ENCODE peak calls at places on chromosomes 13 and 19, in eight cellular contexts. V is spleen, E is upper lobe of left lung, W is lung, N is endodermal cell, Y is uterus, G is HCT116, B is dorsolateral prefrontal cortex. R is an unnamed sample.
A peak's percentile ranks its signal among the peaks of the same experiment; 100 is the strongest.

GRCh38 chr13:21050288-21051197 is 10.8 kb downstream of the LATS2 start:
- DNase-seq in B (no peak), E (no peak), G (no peak), Y (no peak), W (no peak), N (no peak), V (no peak), R (no peak)

GRCh38 chr19:38911388-38912004 is 490 bp downstream of the CCER2 start:
- DNase-seq in Y (no peak), E (no peak), G (no peak), N (no peak), B (no peak), W (no peak), V (no peak), R (no peak)

GRCh38 chr19:56491399-56491798 is 14.3 kb upstream of the ZNF667 start:
- DNase-seq in Y (no peak), W (no peak), B (no peak), G (no peak), N (no peak), E (no peak), V (no peak), R (no peak)

GRCh38 chr13:108478179-108478578 is 151.2 kb upstream of the MYO16 start:
- DNase-seq in W (no peak), E (no peak), G (no peak), N (no peak), Y (no peak), B (no peak), V (no peak), R (no peak)

GRCh38 chr13:49113526-49114286 is 106.4 kb upstream of the MLNR start:
- DNase-seq in G (no peak), Y (no peak), W (no peak), V (no peak), B (no peak), E (no peak), N (no peak), R (no peak)

GRCh38 chr13:20495087-20496023 is 30.3 kb downstream of the CRYL1 start:
- DNase-seq in G (peak; percentile 50), N (peak; percentile 83), E (peak; percentile 71), V (no peak), Y (peak; percentile 68), W (peak; percentile 66), B (peak; percentile 81), R (no peak)

GRCh38 chr13:80668452-80668851 is 327.5 kb upstream of the SPRY2 start:
- DNase-seq in E (no peak), N (no peak), G (no peak), V (no peak), Y (no peak), B (no peak), W (no peak), R (no peak)

GRCh38 chr19:31037311-31037710 is 311.9 kb downstream of the TSHZ3 start:
- DNase-seq in B (no peak), N (no peak), W (no peak), V (no peak), G (no peak), E (no peak), Y (no peak), R (no peak)

GRCh38 chr19:45275370-45275971 is 24.4 kb downstream of the MARK4 start:
- DNase-seq in W (no peak), G (no peak), N (no peak), E (no peak), B (peak; percentile 19), V (no peak), Y (no peak), R (no peak)

DNA sequence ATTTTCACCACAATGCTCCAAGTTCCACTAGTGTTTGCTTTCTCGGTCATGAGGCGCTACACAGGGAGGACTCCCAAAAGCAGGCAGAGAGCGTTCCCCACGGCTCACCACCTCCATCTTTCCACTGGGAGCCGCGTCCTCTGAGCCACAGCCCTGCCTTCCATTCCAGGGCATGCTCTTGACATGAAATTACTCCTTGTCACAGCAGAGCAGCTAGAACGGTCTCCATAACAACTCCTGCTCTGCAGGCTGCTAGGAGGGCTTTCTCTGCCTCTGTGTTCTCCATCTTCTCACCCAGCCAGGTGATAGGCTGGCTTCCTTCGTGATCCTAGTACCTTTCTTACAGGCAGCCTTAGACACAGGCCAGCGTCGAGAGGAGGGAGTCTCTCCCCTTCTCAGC is 171.8 kb upstream of the UBL3 start:
- DNase-seq in B (no peak), V (no peak), Y (no peak), G (no peak), N (no peak), W (no peak), E (no peak), R (no peak)
- H3K27ac ChIP-seq in B (no peak overlapping the region), V (no peak overlapping the region), Y (peak overlapping the region; percentile 54), G (no peak overlapping the region), N (no peak overlapping the region), W (no peak overlapping the region), E (no peak overlapping the region), R (no peak overlapping the region)

DNA sequence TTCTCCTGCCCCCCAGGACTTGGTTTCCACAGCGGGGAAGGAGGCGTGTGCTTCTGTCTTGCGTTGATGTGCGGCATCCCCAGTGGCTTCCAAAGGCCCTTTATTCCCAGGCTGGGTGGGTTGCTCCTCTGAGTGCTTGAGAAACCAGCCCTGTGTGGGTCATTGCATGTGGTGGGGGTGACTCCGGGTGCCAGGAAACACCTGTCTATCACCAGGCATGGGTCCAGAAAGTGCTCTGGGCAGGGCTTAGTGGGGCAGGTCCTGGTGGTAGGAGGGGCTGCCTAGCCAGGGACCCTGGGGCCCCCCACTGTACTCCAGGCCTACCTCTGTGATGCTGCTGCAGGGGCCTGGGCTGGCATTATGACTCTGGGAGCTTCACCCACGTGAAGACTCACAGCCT is 9.6 kb downstream of the DDA1 start:
- DNase-seq in N (no peak), B (no peak), E (no peak), V (no peak), Y (no peak), G (no peak), W (no peak), R (no peak)
- TF ChIP-seq CTCF in N (no peak), B (no peak), E (no peak), V (no peak), Y (no peak), G (no peak), W (no peak), R (no peak)

DNA sequence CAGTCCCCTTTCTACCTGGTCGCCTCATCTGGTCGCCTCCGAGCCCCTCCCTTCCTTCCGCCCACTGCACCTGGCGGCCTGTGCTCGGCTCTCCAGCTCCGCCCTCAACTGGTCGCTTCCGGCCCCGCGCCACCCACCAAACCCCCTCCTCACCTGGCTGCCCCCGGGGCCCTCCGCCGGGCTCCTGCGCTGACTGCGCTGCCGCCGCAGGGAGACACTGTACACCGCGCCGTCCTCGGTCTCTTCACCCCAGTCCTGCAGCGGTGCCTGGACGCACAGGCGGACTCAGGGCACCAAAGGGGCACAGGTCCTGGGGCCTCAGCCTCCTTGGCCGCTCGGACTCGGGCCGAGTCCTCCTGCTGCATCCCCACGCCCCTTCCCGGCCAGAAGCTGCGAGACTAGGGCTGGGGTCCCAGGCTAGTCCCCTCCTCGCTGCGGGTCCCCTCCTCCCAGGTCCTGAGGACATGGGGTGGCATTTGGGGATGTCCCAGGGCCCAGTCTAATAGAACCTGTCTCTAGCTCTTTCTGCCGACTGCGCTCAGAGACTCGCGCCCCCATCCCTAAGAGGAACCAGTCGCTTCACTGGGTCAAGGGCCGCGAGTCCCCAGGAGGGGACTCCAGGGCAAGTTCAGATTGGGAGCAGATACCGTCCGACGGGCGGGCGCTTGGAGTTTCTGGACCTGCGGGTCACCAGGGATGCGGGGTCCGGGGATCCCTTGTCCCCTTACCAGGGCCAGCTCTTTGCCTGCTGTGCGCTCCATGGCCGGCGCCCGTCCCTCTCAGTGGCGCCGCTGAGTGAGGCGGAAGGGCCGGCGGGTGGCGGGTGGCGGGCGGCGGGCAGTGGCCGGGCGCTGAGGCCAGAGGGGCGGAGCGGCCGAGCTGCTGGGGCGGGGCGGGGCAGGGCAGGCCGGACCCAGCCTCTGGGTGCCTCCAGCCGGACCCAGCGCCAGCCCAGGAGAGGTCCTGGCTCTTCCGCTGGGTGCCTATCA is at the start of gene RGL3:
- DNase-seq in Y (no peak), E (peak; percentile 73), W (peak; percentile 44), B (no peak), V (peak; percentile 82), G (no peak), N (peak; percentile 95), R (no peak)
- H3K27me3 ChIP-seq in Y (peaks cover 14% of the 10 kb centered on the region), E (peaks cover 2% of the 10 kb centered on the region), W (no peaks in the 10 kb centered on the region), B (peaks cover 25% of the 10 kb centered on the region), V (peaks cover 62% of the 10 kb centered on the region), G (no peaks in the 10 kb centered on the region), N (peaks cover 52% of the 10 kb centered on the region), R (no peaks in the 10 kb centered on the region)

GRCh38 chr19:9819590-9819898 is 665 bp upstream of the FBXL12 start:
- DNase-seq in E (no peak), V (no peak), G (no peak), N (no peak), W (no peak), Y (no peak), B (no peak), R (no peak)
- H3K27ac ChIP-seq in E (peak overlapping the region; percentile 98), V (peak overlapping the region; percentile 96), G (peak overlapping the region; percentile 64), N (no peak overlapping the region), W (peak overlapping the region; percentile 87), Y (peak overlapping the region; percentile 89), B (peak overlapping the region; percentile 82), R (peak overlapping the region; percentile 76)

GRCh38 chr13:53198699-53199098 is 170.1 kb downstream of the OLFM4 start:
- DNase-seq in V (no peak), Y (no peak), E (no peak), B (no peak), W (no peak), G (no peak), N (no peak), R (no peak)

GRCh38 chr13:53198017-53198416 is 169.4 kb downstream of the OLFM4 start:
- DNase-seq in E (no peak), W (no peak), G (no peak), B (no peak), V (no peak), Y (no peak), N (no peak), R (no peak)

GRCh38 chr13:53200075-53200474 is 171.5 kb downstream of the OLFM4 start:
- DNase-seq in V (no peak), Y (no peak), G (no peak), B (no peak), E (no peak), W (no peak), N (no peak), R (peak; percentile 38)

GRCh38 chr13:53201454-53202225 is 173.0 kb downstream of the OLFM4 start:
- DNase-seq in W (no peak), E (no peak), B (peak; percentile 25), G (no peak), V (peak; percentile 69), Y (no peak), N (peak; percentile 87), R (peak; percentile 35)

GRCh38 chr13:53200498-53201453 is 172.2 kb downstream of the OLFM4 start:
- DNase-seq in W (no peak), G (no peak), N (peak; percentile 95), Y (no peak), V (peak; percentile 71), E (peak; percentile 38), B (no peak), R (no peak)
- TF ChIP-seq CTCF in W (peak; percentile 2), G (peak; percentile 3), N (peak; percentile 94), Y (peak; percentile 13), V (no peak), E (no peak), B (peak; percentile 56), R (no peak)

R was measured in RWPE2.